ENCODE peak calls at places on chromosome 17, in six cellular contexts. L, N, S, T, I and G are unnamed samples.
A peak's percentile ranks its signal among the peaks of the same experiment; 100 is the strongest.

GRCh38 chr17:68533887-68534700 is 21.9 kb downstream of the PRKAR1A start:
- DNase-seq in L (no peak), N (no peak), S (no peak), T (no peak), I (no peak), G (no peak)

GRCh38 chr17:27760069-27760885 is 40.1 kb downstream of the NOS2 start:
- DNase-seq in L (no peak), N (peak; percentile 70), S (peak; percentile 52), T (peak; percentile 32), I (peak; percentile 96), G (peak; percentile 62)

GRCh38 chr17:30379303-30380105 is 777 bp downstream of the CPD start:
- DNase-seq in L (no peak), N (peak; percentile 21), S (no peak), T (no peak), I (peak; percentile 62), G (no peak)

GRCh38 chr17:45837187-45837586 is 7.5 kb upstream of the SPPL2C start:
- DNase-seq in L (no peak), N (no peak), S (no peak), T (no peak), I (no peak), G (no peak)

GRCh38 chr17:27848941-27849340 is 44.2 kb downstream of the LYRM9 start:
- DNase-seq in L (no peak), N (no peak), S (no peak), T (no peak), I (no peak), G (no peak)

GRCh38 chr17:81242421-81243332 is 3.6 kb downstream of the NDUFAF8 start:
- DNase-seq in L (no peak), N (no peak), S (no peak), T (no peak), I (no peak), G (no peak)

GRCh38 chr17:79075433-79075805 is 795 bp downstream of the ENGASE start:
- DNase-seq in L (no peak), N (no peak), S (no peak), T (no peak), I (no peak), G (peak; percentile 25)

GRCh38 chr17:1709971-1710806 is at the start of gene TLCD2:
- DNase-seq in L (no peak), N (peak; percentile 64), S (no peak), T (no peak), I (peak; percentile 81), G (no peak)

GRCh38 chr17:59725691-59726090 is 18.2 kb downstream of the VMP1 start:
- DNase-seq in L (no peak), N (no peak), S (no peak), T (peak; percentile 68), I (no peak), G (no peak)

GRCh38 chr17:60557805-60558204 is 31.8 kb upstream of the APPBP2 start:
- DNase-seq in L (no peak), N (no peak), S (no peak), T (peak; percentile 45), I (no peak), G (no peak)

GRCh38 chr17:5115673-5116651 is at the start of gene USP6:
- DNase-seq in L (no peak), N (no peak), S (no peak), T (no peak), I (peak; percentile 57), G (no peak)

GRCh38 chr17:5110816-5111215 is 862 bp downstream of the ZNF232 start:
- DNase-seq in L (no peak), N (no peak), S (no peak), T (peak; percentile 10), I (no peak), G (no peak)

GRCh38 chr17:5111402-5112204 is at the start of gene ZNF232:
- DNase-seq in L (peak; percentile 84), N (peak; percentile 93), S (peak; percentile 92), T (peak; percentile 94), I (peak; percentile 96), G (peak; percentile 95)
- TF ChIP-seq POLR2A in L (peak; percentile 88), N (peak; percentile 82), S (peak; percentile 72), T (peak; percentile 79), I (peak; percentile 88), G (peak; percentile 32)

GRCh38 chr17:16019347-16019746 is 19.7 kb downstream of the TTC19 start:
- DNase-seq in L (no peak), N (no peak), S (no peak), T (no peak), I (no peak), G (no peak)

GRCh38 chr17:16013943-16014407 is 14.4 kb downstream of the TTC19 start:
- DNase-seq in L (no peak), N (no peak), S (no peak), T (peak; percentile 57), I (no peak), G (no peak)
- TF ChIP-seq POLR2AphosphoS5 in L (no peak), N (no peak), S (no peak), T (no peak), I (no peak), G (no peak)

GRCh38 chr17:62706598-62707424 is 79.3 kb downstream of the MRC2 start:
- DNase-seq in L (no peak), N (no peak), S (no peak), T (no peak), I (no peak), G (no peak)

GRCh38 chr17:62708587-62708986 is 81.1 kb downstream of the MRC2 start:
- DNase-seq in L (no peak), N (no peak), S (no peak), T (no peak), I (no peak), G (no peak)

GRCh38 chr17:62705781-62706597 is 78.5 kb downstream of the MRC2 start:
- DNase-seq in L (no peak), N (no peak), S (no peak), T (no peak), I (peak; percentile 69), G (no peak)

GRCh38 chr17:62705116-62705515 is 77.6 kb downstream of the MRC2 start:
- DNase-seq in L (no peak), N (no peak), S (no peak), T (no peak), I (no peak), G (no peak)

GRCh38 chr17:62707425-62707739 is 79.9 kb downstream of the MRC2 start:
- DNase-seq in L (no peak), N (no peak), S (no peak), T (no peak), I (no peak), G (no peak)
- TF ChIP-seq TAF1 in L (no peak), N (no peak), S (no peak), T (no peak), I (no peak), G (no peak)

DNA sequence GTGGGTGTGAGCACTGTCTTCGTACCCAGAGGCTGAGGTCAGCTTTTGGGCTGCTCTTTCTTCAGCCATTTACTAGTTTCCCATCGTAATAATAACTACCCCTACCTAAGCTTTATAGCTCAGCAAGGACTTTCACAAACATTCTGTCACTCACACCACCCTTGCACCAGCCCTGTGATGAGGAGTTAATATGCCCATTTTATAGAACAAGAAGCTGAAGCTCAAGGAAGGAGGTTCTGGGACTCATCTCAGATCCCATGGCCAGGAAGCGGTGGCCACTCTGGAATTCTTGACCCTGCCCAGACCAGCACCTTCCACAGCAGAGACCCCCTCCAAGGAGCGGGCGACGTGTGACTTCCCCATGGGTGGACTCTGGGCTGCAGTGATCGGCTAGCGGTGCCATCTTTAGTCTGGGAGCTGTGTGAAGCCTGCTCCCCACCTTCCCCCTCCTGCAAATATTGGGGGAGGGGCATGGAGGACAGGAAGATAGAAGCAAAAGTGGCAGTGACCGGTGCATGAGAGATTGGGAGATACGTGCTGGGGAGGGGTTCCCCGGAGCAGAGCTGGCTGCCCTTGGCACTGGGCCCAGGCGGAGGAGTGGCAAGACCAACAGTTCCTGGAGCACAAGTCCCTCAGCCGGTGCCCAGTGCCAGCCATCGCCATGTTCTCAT is 81.8 kb upstream of the TOB1 start:
- DNase-seq in L (no peak), N (peak; percentile 49), S (no peak), T (no peak), I (no peak), G (no peak)
- TF ChIP-seq POLR2A in L (no peak), N (no peak), S (no peak), T (no peak), I (no peak), G (no peak)

GRCh38 chr17:29084476-29085148 is 41.7 kb downstream of the PIPOX start:
- DNase-seq in L (no peak), N (no peak), S (no peak), T (no peak), I (no peak), G (no peak)
- TF ChIP-seq POLR2AphosphoS5 in L (no peak), N (no peak), S (no peak), T (no peak), I (no peak), G (no peak)

DNA sequence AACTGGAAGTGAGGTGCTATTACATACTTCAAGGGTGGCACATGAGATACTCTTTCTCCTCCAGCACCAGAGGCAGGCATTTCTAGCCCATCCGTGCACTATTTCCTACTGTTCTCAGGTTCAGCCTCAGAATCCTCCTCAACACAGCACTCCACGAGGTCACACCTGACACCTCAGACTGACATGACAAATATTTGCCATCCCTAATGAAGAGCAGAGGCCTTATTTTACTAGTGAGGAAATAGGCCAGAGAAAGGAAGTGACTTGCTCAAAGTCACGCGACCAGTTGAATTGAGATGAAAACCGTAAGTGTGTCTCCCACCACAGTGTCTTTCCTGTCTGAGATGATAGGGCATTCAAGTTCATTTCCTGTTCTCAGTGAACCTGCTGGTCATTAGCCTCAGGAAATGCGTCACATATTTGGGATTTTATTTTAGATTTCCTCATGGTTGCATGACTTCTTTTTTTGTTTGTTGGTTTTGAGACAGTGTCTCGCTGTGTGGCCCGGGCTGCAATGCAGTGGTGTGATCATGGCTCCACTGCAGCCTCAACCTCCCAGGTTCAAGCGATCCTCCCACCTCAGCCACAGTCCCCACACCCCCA is 23.5 kb downstream of the SEZ6 start:
- DNase-seq in L (peak; percentile 64), N (no peak), S (peak; percentile 49), T (peak; percentile 18), I (no peak), G (peak; percentile 65)
- TF ChIP-seq TAF1 in L (no peak), N (no peak), S (no peak), T (no peak), I (no peak), G (no peak)

GRCh38 chr17:6648181-6648580 is 3.2 kb downstream of the MED31 start:
- DNase-seq in L (no peak), N (no peak), S (no peak), T (peak; percentile 41), I (no peak), G (no peak)
- TF ChIP-seq POLR2A in L (no peak), N (no peak), S (no peak), T (no peak), I (no peak), G (no peak)

GRCh38 chr17:41404024-41404651 is 6.7 kb upstream of the KRT31 start:
- DNase-seq in L (no peak), N (no peak), S (no peak), T (peak; percentile 95), I (no peak), G (no peak)
- TF ChIP-seq POLR2AphosphoS5 in L (no peak), N (no peak), S (no peak), T (no peak), I (no peak), G (no peak)